ENCODE peak calls at places on chromosomes 16 and 17, in seven cellular contexts. R, Q, S, Y, U, L and F are unnamed samples.

GRCh38 chr16:17780181-17780580 is 309.4 kb upstream of the XYLT1 start:
- DNase-seq in U (no peak), R (no peak), Y (no peak), L (no peak), S (no peak), Q (no peak), F (no peak)

GRCh38 chr16:2282866-2283555 is 15.1 kb upstream of the RNPS1 start:
- DNase-seq in Q (no peak), U (no peak), Y (no peak), L (no peak), S (no peak), R (no peak), F (no peak)

GRCh38 chr16:25007284-25007984 is 7.7 kb downstream of the ARHGAP17 start:
- DNase-seq in R (no peak), U (no peak), L (no peak), Q (no peak), Y (no peak), S (no peak), F (no peak)

GRCh38 chr16:72172105-72173034 is at the start of gene PMFBP1:
- DNase-seq in Y (peak), U (peak), R (no peak), Q (no peak), S (peak), L (peak), F (no peak)

GRCh38 chr16:72282338-72282737 is 110.4 kb upstream of the PMFBP1 start:
- DNase-seq in Q (no peak), S (no peak), R (no peak), L (no peak), Y (no peak), U (no peak), F (no peak)

GRCh38 chr17:42706732-42707131 is 24.4 kb downstream of the CNTNAP1 start:
- DNase-seq in L (no peak), S (no peak), Y (no peak), R (no peak), Q (no peak), U (no peak), F (no peak)

GRCh38 chr16:24013733-24014645 is 178.2 kb downstream of the PRKCB start:
- DNase-seq in R (no peak), Q (no peak), Y (peak), S (no peak), U (peak), L (no peak), F (no peak)

GRCh38 chr17:77371117-77371887 is 230.5 kb downstream of the SEC14L1 start:
- DNase-seq in S (no peak), L (no peak), Q (no peak), R (no peak), U (no peak), Y (no peak), F (no peak)

GRCh38 chr17:36864827-36865320 is 72.4 kb upstream of the LHX1 start:
- DNase-seq in R (no peak), U (no peak), Q (no peak), Y (no peak), L (no peak), S (no peak), F (no peak)

GRCh38 chr16:21302898-21303528 is 24.9 kb upstream of the CRYM start:
- DNase-seq in Y (peak), L (peak), Q (no peak), S (no peak), U (no peak), R (no peak), F (no peak)

GRCh38 chr17:62626719-62627218 is 701 bp upstream of the MRC2 start:
- DNase-seq in S (peak), Q (peak), R (no peak), U (peak), Y (no peak), L (peak), F (no peak)

GRCh38 chr16:89565256-89565505 is 4.7 kb downstream of the RPL13 start:
- DNase-seq in Q (no peak), Y (peak), U (no peak), S (peak), L (peak), R (no peak), F (no peak)

GRCh38 chr16:73572135-73572534 is 524.2 kb upstream of the ZFHX3 start:
- DNase-seq in U (no peak), R (no peak), S (peak), L (no peak), Y (peak), Q (no peak), F (peak)

GRCh38 chr16:1932050-1933028 is 10.7 kb downstream of the MSRB1 start:
- DNase-seq in Q (no peak), L (peak), Y (peak), R (no peak), U (no peak), S (peak), F (no peak)

GRCh38 chr17:2706911-2707510 is 4.6 kb downstream of the CLUH start:
- DNase-seq in U (no peak), Y (no peak), Q (no peak), R (peak), L (no peak), S (no peak), F (no peak)

GRCh38 chr16:13036600-13036999 is 135.2 kb downstream of the SHISA9 start:
- DNase-seq in R (no peak), S (peak), Q (no peak), L (peak), Y (no peak), U (no peak), F (peak)

GRCh38 chr17:2101448-2102257 is 46.8 kb downstream of the HIC1 start:
- DNase-seq in S (no peak), R (no peak), L (peak), U (no peak), Y (peak), Q (no peak), F (peak)

GRCh38 chr17:69412336-69412735 is 2.2 kb upstream of the MAP2K6 start:
- DNase-seq in Q (no peak), U (no peak), R (no peak), S (no peak), Y (no peak), L (no peak), F (no peak)

GRCh38 chr16:71412270-71413160 is 29.3 kb downstream of the TLE7 start:
- DNase-seq in L (peak), U (peak), Q (peak), S (peak), Y (peak), R (peak), F (peak)

GRCh38 chr16:64900517-64900916 is 221.3 kb downstream of the CDH11 start:
- DNase-seq in U (no peak), L (peak), Q (no peak), S (no peak), Y (no peak), R (no peak), F (no peak)

GRCh38 chr17:42895185-42895555 is 5.4 kb upstream of the G6PC1 start:
- DNase-seq in Y (peak), Q (peak), L (peak), S (no peak), U (no peak), R (peak), F (peak)

GRCh38 chr17:76540381-76541300 is 797 bp downstream of the PRCD start:
- DNase-seq in Y (peak), L (peak), U (peak), R (peak), Q (peak), S (peak), F (peak)

GRCh38 chr16:65967376-65967775 is 399.1 kb upstream of the CDH5 start:
- DNase-seq in S (no peak), Y (no peak), Q (no peak), L (no peak), U (no peak), R (no peak), F (no peak)

GRCh38 chr16:65959978-65960377 is 406.5 kb upstream of the CDH5 start:
- DNase-seq in S (no peak), L (no peak), R (no peak), Q (no peak), U (no peak), Y (no peak), F (no peak)

GRCh38 chr16:65961491-65962143 is 404.9 kb upstream of the CDH5 start:
- DNase-seq in R (no peak), L (no peak), S (no peak), Q (no peak), U (no peak), Y (no peak), F (no peak)

GRCh38 chr16:65965632-65966031 is 400.9 kb upstream of the CDH5 start:
- DNase-seq in Q (no peak), R (no peak), U (no peak), S (no peak), L (peak), Y (no peak), F (peak)

GRCh38 chr16:65964752-65965151 is 401.7 kb upstream of the CDH5 start:
- DNase-seq in L (no peak), Y (no peak), U (no peak), R (no peak), Q (no peak), S (peak), F (no peak)
- TF ChIP-seq CTCF in L (no peak), Y (no peak), U (no peak), R (no peak), Q (no peak), S (peak), F (no peak)

GRCh38 chr17:7858487-7858832 is 657 bp downstream of the CYB5D1 start:
- DNase-seq in L (no peak), Y (peak), S (peak), U (peak), R (peak), Q (peak), F (no peak)
- TF ChIP-seq CTCF in L (peak), Y (peak), S (peak), U (peak), R (no peak), Q (no peak), F (peak)

DNA sequence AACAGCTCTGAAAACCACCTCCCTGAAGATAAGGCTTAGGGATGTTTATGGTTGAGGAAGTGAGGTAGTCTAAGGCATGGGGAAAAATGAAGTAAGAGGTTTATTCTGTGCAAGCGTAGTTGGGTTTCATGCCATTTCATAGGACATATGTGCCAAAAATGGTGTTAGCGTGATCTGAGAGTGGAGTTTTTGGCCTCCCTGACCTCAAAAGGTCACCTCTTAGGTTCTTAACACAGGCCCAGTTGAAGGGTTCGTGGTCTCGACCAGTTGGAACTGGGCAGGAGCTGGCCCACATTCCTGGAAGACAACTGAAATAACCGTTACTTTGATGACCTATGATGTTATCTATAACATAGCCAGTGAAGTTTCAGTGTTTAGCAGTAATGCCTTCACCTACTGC is 57.0 kb downstream of the MRTFB start:
- DNase-seq in R (no peak), Y (no peak), L (no peak), S (no peak), U (no peak), Q (no peak), F (no peak)
- TF ChIP-seq CTCF in R (no peak), Y (no peak), L (no peak), S (no peak), U (no peak), Q (no peak), F (no peak)

DNA sequence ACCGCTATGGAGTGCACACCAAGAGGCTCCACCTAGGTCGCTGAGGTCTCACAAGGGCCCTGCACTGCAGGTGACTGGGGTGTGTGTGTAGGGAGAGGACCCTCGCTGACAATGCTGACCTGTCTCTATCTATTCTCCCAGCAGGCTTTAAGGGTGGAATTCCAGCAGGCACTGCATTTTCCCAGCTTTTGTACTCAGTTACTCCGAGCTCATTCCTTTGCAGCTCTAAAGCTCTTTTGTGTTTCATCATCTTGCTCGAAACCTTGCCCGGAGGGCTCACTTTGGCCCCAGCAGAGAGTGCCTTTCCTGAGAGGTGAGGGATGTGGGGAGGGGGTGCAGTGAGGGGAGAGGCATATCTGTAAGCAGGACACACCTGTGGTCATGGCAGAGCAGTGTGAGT is 39.3 kb downstream of the SMPD3 start:
- DNase-seq in U (no peak), Q (no peak), S (peak), L (no peak), R (no peak), Y (no peak), F (no peak)
- TF ChIP-seq CTCF in U (no peak), Q (no peak), S (no peak), L (no peak), R (no peak), Y (no peak), F (no peak)

GRCh38 chr16:87347932-87348615 is 30.9 kb upstream of the C16orf95 start:
- DNase-seq in L (no peak), S (peak), Q (no peak), U (no peak), R (no peak), Y (no peak), F (no peak)
- TF ChIP-seq CTCF in L (no peak), S (peak), Q (no peak), U (no peak), R (no peak), Y (no peak), F (no peak)

DNA sequence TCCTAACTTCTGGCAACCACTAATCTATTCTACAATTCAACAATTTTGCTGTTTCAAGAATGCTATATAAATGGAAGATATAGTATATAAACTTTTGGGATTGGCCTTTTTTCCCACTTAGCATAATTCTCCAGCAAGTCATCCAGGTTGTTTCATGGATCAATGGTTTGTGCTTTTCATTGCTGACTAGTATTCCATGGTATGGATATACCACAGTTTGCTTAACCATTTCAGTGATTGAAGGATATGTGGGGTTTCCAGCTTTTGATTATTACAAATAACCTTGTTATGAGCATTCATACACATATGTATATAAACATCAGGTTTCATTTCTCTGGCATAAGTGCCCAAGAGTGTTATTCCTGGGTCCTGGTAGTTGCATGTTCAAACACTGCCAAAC is 2.1 kb upstream of the FAM83G start:
- DNase-seq in U (no peak), S (no peak), Y (no peak), L (no peak), Q (no peak), R (no peak), F (no peak)
- TF ChIP-seq CTCF in U (no peak), S (no peak), Y (no peak), L (no peak), Q (no peak), R (no peak), F (no peak)

GRCh38 chr16:30377812-30378235 is 3.2 kb downstream of the MYL11 start:
- DNase-seq in L (peak), R (peak), S (peak), Q (peak), U (peak), Y (peak), F (peak)

GRCh38 chr16:30380072-30380471 is 2.3 kb downstream of the SEPTIN1 start:
- DNase-seq in S (no peak), R (no peak), Y (no peak), U (no peak), Q (no peak), L (no peak), F (no peak)

GRCh38 chr16:30377050-30377811 is 2.6 kb downstream of the MYL11 start:
- DNase-seq in U (no peak), L (no peak), R (no peak), S (peak), Y (no peak), Q (no peak), F (no peak)

GRCh38 chr16:30379165-30379783 is 3.1 kb downstream of the SEPTIN1 start:
- DNase-seq in U (no peak), Q (peak), L (no peak), S (no peak), Y (no peak), R (peak), F (no peak)

GRCh38 chr16:30378236-30379164 is 3.9 kb downstream of the SEPTIN1 start:
- DNase-seq in L (peak), R (peak), Y (peak), S (peak), U (peak), Q (peak), F (peak)
- TF ChIP-seq CTCF in L (peak), R (no peak), Y (no peak), S (no peak), U (no peak), Q (no peak), F (no peak)

DNA sequence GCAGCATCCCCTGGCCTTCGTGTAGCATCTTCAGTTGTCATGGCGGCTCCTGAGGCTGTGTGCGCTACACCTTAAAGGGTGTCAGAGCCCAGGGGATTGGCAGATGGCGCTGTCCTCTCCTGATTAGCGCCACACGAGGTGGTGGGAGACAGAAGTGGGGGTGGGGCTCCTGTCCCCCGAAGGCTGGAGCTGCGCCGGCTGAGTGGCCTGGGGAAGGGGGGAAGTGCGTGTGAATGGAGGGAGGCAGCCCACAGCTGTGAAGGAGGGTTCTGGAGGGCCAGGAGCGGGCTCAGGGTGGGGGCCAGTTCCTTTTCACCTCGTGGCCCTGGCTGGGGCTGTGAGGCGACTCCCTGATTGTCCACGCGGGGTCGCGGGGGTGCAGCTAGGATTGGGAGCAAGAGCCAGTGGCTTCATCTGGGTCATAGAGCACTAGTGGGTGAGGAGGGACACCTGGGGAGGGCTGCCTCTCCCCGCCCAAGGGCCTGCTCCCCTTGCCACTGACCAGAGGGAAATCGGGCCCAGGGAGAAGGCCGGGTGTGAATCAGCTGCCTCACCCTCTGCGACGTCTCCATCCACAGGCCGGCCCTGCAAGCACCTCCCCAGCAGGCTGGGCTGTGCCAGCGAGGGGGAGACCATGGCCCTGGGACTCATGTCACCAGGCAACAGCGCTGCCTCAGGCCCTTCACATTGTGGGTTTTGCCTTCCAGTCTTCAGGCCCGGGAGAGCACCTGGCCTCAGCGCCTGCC is 14.1 kb downstream of the BAHCC1 start:
- DNase-seq in Q (no peak), L (no peak), Y (no peak), R (no peak), U (no peak), S (peak), F (no peak)
- TF ChIP-seq CTCF in Q (no peak), L (no peak), Y (no peak), R (no peak), U (no peak), S (peak), F (no peak)

DNA sequence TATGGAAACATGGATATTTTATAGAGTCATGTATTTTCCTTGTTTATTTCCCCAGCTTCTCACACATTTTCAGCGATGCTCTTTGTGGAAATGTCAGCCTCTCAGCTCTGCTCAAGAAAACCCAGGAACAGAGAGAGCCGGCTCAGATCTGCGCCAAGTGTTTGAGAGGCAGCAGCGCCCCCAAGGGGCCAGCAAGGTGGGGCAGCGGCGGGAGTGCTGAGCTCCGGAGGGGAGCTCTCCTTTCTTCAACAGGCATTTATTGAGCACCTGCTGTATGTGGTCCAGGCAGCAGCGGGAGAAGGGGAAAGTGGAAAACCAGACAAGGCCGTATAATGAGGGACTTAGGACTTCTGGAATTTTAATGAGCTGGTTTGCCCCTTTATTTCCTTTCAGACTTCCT is 421.1 kb upstream of the C16orf82 start:
- DNase-seq in L (no peak), Y (no peak), R (no peak), U (no peak), S (peak), Q (no peak), F (no peak)
- TF ChIP-seq CTCF in L (no peak), Y (peak), R (no peak), U (peak), S (peak), Q (no peak), F (peak)